ENCODE peak calls at places on chromosomes 6 and 20, in five cellular contexts. One of them, this sample, is unnamed.

GRCh38 chr6:35016417-35017221 is 124.5 kb downstream of the TCP11 start:
- DNase-seq in midbrain: no peak
- DNase-seq in cardiac muscle cell: peak
- DNase-seq in GM12865: no peak
- DNase-seq in hepatic stellate cell: peak
- DNase-seq in this sample: no peak

GRCh38 chr6:12393100-12393499 is 102.9 kb downstream of the EDN1 start:
- DNase-seq in midbrain: no peak
- DNase-seq in cardiac muscle cell: no peak
- DNase-seq in GM12865: no peak
- DNase-seq in hepatic stellate cell: no peak
- DNase-seq in this sample: no peak

GRCh38 chr6:147311218-147311617 is 107.0 kb downstream of the STXBP5 start:
- DNase-seq in midbrain: no peak
- DNase-seq in cardiac muscle cell: no peak
- DNase-seq in GM12865: no peak
- DNase-seq in hepatic stellate cell: no peak
- DNase-seq in this sample: no peak

GRCh38 chr6:25601797-25602679 is 50.0 kb upstream of the SCGN start:
- DNase-seq in midbrain: peak
- DNase-seq in cardiac muscle cell: peak
- DNase-seq in GM12865: peak
- DNase-seq in hepatic stellate cell: peak
- DNase-seq in this sample: peak

GRCh38 chr6:56416247-56416646 is 168.9 kb upstream of the COL21A1 start:
- DNase-seq in midbrain: no peak
- DNase-seq in cardiac muscle cell: no peak
- DNase-seq in GM12865: no peak
- DNase-seq in hepatic stellate cell: no peak
- DNase-seq in this sample: no peak

GRCh38 chr20:31922588-31922987 is 29.3 kb downstream of the PDRG1 start:
- DNase-seq in midbrain: no peak
- DNase-seq in cardiac muscle cell: no peak
- DNase-seq in GM12865: no peak
- DNase-seq in hepatic stellate cell: no peak
- DNase-seq in this sample: no peak

GRCh38 chr20:32139947-32140346 is 30.4 kb downstream of the TM9SF4 start:
- DNase-seq in midbrain: no peak
- DNase-seq in cardiac muscle cell: no peak
- DNase-seq in GM12865: peak
- DNase-seq in hepatic stellate cell: no peak
- DNase-seq in this sample: peak

GRCh38 chr20:8997720-8998119 is 71.2 kb upstream of the PLCB4 start:
- DNase-seq in midbrain: no peak
- DNase-seq in cardiac muscle cell: no peak
- DNase-seq in GM12865: no peak
- DNase-seq in hepatic stellate cell: no peak
- DNase-seq in this sample: no peak

GRCh38 chr20:10253750-10254149 is 35.1 kb downstream of the SNAP25 start:
- DNase-seq in midbrain: no peak
- DNase-seq in cardiac muscle cell: no peak
- DNase-seq in GM12865: no peak
- DNase-seq in hepatic stellate cell: no peak
- DNase-seq in this sample: no peak

GRCh38 chr6:74117113-74117512 is 421.1 kb downstream of the CD109 start:
- DNase-seq in midbrain: no peak
- DNase-seq in cardiac muscle cell: no peak
- DNase-seq in GM12865: no peak
- DNase-seq in hepatic stellate cell: no peak
- DNase-seq in this sample: no peak

GRCh38 chr6:116737004-116737403 is 28.5 kb downstream of the FAM162B start:
- DNase-seq in midbrain: no peak
- DNase-seq in cardiac muscle cell: no peak
- DNase-seq in GM12865: no peak
- DNase-seq in hepatic stellate cell: no peak
- DNase-seq in this sample: no peak

GRCh38 chr6:53793318-53793975 is 1.4 kb upstream of the LRRC1 start:
- DNase-seq in midbrain: peak
- DNase-seq in cardiac muscle cell: peak
- DNase-seq in GM12865: peak
- DNase-seq in hepatic stellate cell: peak
- DNase-seq in this sample: peak

GRCh38 chr6:105608393-105608705 is 205.5 kb upstream of the PREP start:
- DNase-seq in midbrain: no peak
- DNase-seq in cardiac muscle cell: no peak
- DNase-seq in GM12865: no peak
- DNase-seq in hepatic stellate cell: no peak
- DNase-seq in this sample: no peak

GRCh38 chr6:28988536-28989415 is 16.3 kb downstream of the ZNF311 start:
- DNase-seq in midbrain: peak
- DNase-seq in cardiac muscle cell: peak
- DNase-seq in GM12865: peak
- DNase-seq in hepatic stellate cell: no peak
- DNase-seq in this sample: no peak

GRCh38 chr20:25338112-25339023 is 52.3 kb downstream of the ABHD12 start:
- DNase-seq in midbrain: no peak
- DNase-seq in cardiac muscle cell: no peak
- DNase-seq in GM12865: no peak
- DNase-seq in hepatic stellate cell: no peak
- DNase-seq in this sample: no peak

GRCh38 chr6:160733045-160733646 is 31.1 kb downstream of the PLG start:
- DNase-seq in midbrain: peak
- DNase-seq in cardiac muscle cell: peak
- DNase-seq in GM12865: peak
- DNase-seq in hepatic stellate cell: peak
- DNase-seq in this sample: peak

GRCh38 chr6:27889275-27889627 is 22.9 kb downstream of the OR2B2 start:
- DNase-seq in midbrain: no peak
- DNase-seq in cardiac muscle cell: no peak
- DNase-seq in GM12865: no peak
- DNase-seq in hepatic stellate cell: no peak
- DNase-seq in this sample: no peak

GRCh38 chr20:51457281-51457932 is 85.1 kb downstream of the NFATC2 start:
- DNase-seq in midbrain: no peak
- DNase-seq in cardiac muscle cell: no peak
- DNase-seq in GM12865: peak
- DNase-seq in hepatic stellate cell: no peak
- DNase-seq in this sample: no peak

GRCh38 chr6:143601501-143601900 is 76.3 kb upstream of the PHACTR2 start:
- DNase-seq in midbrain: no peak
- DNase-seq in cardiac muscle cell: no peak
- DNase-seq in GM12865: no peak
- DNase-seq in hepatic stellate cell: no peak
- DNase-seq in this sample: no peak

GRCh38 chr6:159871241-159871640 is 19.5 kb upstream of the MAS1 start:
- DNase-seq in midbrain: peak
- DNase-seq in cardiac muscle cell: no peak
- DNase-seq in GM12865: no peak
- DNase-seq in hepatic stellate cell: no peak
- DNase-seq in this sample: no peak

GRCh38 chr6:34190504-34191122 is 44.7 kb upstream of the GRM4 start:
- DNase-seq in midbrain: no peak
- DNase-seq in cardiac muscle cell: no peak
- DNase-seq in GM12865: no peak
- DNase-seq in hepatic stellate cell: no peak
- DNase-seq in this sample: peak